ENCODE peak calls at places on chromosomes 4 and X, in seven cellular contexts. I is BJ, X is nephron progenitor cell, B is GM06990, T is choroid plexus epithelial cell, Y is PC-3, O is A673. A is an unnamed sample.
A peak's percentile ranks its signal among the peaks of the same experiment; 100 is the strongest.

GRCh38 chr4:75702919-75703411 is 21.4 kb upstream of the USO1 start:
- DNase-seq in B (no peak), X (no peak), Y (no peak), T (no peak), O (no peak), I (no peak), A (no peak)

GRCh38 chrX:349196-349595 is 30.6 kb upstream of the GTPBP6 start:
- DNase-seq in Y (no peak), X (no peak), I (no peak), T (no peak), B (no peak), O (no peak), A (no peak)

GRCh38 chrX:135388841-135389240 is 32.9 kb upstream of the SMIM10L2A start:
- DNase-seq in Y (no peak), I (no peak), T (no peak), X (no peak), O (no peak), B (no peak), A (no peak)

GRCh38 chrX:67697452-67697851 is 153.6 kb downstream of the AR start:
- DNase-seq in B (no peak), X (no peak), Y (no peak), T (no peak), I (no peak), O (no peak), A (no peak)

GRCh38 chr4:109072595-109072994 is 229.9 kb downstream of the COL25A1 start:
- DNase-seq in Y (no peak), O (peak; percentile 96), I (peak; percentile 66), X (no peak), B (no peak), T (peak; percentile 96), A (no peak)

GRCh38 chr4:162634390-162634789 is 470.6 kb upstream of the FSTL5 start:
- DNase-seq in B (no peak), I (no peak), Y (no peak), T (no peak), O (no peak), X (no peak), A (no peak)

GRCh38 chrX:41051303-41051702 is 33.9 kb upstream of the USP9X start:
- DNase-seq in B (no peak), I (no peak), O (no peak), Y (peak; percentile 46), T (no peak), X (no peak), A (no peak)

GRCh38 chr4:84379881-84380618 is 119.0 kb downstream of the NKX6-1 start:
- DNase-seq in O (peak; percentile 17), Y (peak; percentile 81), T (peak; percentile 1), X (no peak), B (no peak), I (no peak), A (no peak)

GRCh38 chr4:60579335-60579734 is 620.8 kb upstream of the ADGRL3 start:
- DNase-seq in T (peak; percentile 1), I (no peak), O (no peak), X (no peak), Y (peak; percentile 85), B (no peak), A (no peak)

GRCh38 chr4:30716158-30716557 is 4.0 kb upstream of the PCDH7 start:
- DNase-seq in Y (peak; percentile 51), I (no peak), B (no peak), O (peak; percentile 78), T (peak; percentile 64), X (no peak), A (no peak)

GRCh38 chrX:100600769-100601168 is 16.0 kb downstream of the TNMD start:
- DNase-seq in T (no peak), O (no peak), I (no peak), B (no peak), X (no peak), Y (no peak), A (no peak)

GRCh38 chr4:185566425-185566824 is 31.1 kb upstream of the PDLIM3 start:
- DNase-seq in O (no peak), I (no peak), X (no peak), T (peak; percentile 5), B (peak; percentile 15), Y (no peak), A (no peak)

GRCh38 chr4:55808187-55808586 is 11.4 kb upstream of the EXOC1L start:
- DNase-seq in I (no peak), T (no peak), B (no peak), Y (no peak), X (no peak), O (no peak), A (no peak)

GRCh38 chrX:39665830-39666518 is 431.8 kb downstream of the BCOR start:
- DNase-seq in Y (peak; percentile 7), B (no peak), O (no peak), T (no peak), I (no peak), X (no peak), A (no peak)

GRCh38 chr4:117983541-117984451 is 50.5 kb upstream of the NDST3 start:
- DNase-seq in I (no peak), X (no peak), T (peak; percentile 22), Y (no peak), B (no peak), O (peak; percentile 71), A (no peak)

GRCh38 chrX:36859231-36859630 is 148.9 kb upstream of the FAM47C start:
- DNase-seq in Y (no peak), I (no peak), X (no peak), O (no peak), B (no peak), T (no peak), A (no peak)

GRCh38 chrX:36856849-36857248 is 151.3 kb upstream of the FAM47C start:
- DNase-seq in Y (peak; percentile 35), X (no peak), B (no peak), T (peak; percentile 31), O (peak; percentile 51), I (no peak), A (no peak)
- TF ChIP-seq CTCF in Y (peak; percentile 56), X (no peak), B (no peak), T (peak; percentile 27), O (peak; percentile 60), I (no peak), A (no peak)

GRCh38 chr4:9898596-9899345 is 117.3 kb downstream of the DRD5 start:
- DNase-seq in I (no peak), X (peak; percentile 57), Y (peak; percentile 35), B (no peak), T (peak; percentile 88), O (peak; percentile 46), A (no peak)
- TF ChIP-seq CTCF in I (no peak), X (peak; percentile 45), Y (peak; percentile 28), B (peak; percentile 33), T (peak; percentile 78), O (peak; percentile 41), A (peak; percentile 41)

DNA sequence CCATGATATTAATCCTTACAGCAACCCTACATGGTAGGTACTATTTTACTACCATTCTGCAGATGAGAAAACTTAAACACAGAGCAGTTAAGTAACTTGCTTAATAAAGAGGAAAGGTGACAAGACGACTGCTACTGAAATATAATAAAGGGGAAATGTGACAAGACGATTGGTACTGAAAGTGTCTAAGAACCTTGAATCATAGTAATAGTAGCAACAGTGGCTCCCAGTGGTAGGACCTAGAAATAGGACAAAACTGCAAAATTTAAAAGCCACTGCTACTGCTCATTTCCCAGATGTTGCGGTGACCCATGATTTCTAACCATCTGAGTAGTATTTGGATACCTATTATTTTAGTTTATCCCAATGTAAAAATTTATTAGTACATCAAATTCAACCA is 89.5 kb downstream of the TASL start:
- DNase-seq in X (no peak), B (no peak), T (peak; percentile 38), I (no peak), Y (peak; percentile 43), O (peak; percentile 66), A (no peak)
- TF ChIP-seq CTCF in X (peak; percentile 30), B (peak; percentile 54), T (peak; percentile 47), I (peak; percentile 20), Y (peak; percentile 50), O (peak; percentile 57), A (no peak)

DNA sequence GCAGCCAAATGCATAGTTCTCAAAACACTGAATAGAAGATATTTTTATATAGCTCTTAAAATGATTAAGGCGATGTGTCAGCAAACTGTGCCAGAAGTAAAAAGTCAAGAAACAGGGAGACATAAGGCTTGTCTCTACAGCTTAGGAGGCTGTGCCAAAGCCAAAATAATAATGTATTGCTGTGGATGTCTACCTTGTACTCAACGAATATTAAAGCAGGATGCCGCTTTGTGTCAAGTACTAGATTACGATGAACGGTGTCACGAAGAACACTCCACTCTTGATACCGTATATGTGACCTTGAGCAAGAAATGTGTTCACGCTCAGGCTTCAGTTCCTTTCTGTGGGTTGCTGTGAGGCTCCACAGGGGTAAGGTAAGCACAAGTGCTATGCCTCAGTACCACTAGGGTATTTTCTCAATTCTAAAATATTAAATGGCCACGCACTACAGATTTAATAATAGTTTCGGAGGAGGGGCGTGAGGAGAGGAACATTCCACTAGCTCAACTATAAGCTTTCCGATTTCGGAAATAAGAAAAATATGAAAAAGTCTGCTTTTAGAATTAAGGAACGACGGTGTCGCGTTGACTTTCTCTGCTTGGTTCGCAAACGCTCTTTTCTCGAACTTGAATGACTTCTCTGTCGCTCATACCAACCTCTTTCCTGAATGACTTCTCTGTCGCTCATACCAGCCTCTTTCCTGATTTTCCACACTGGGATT is 679 bp upstream of the SCOC start:
- DNase-seq in T (peak; percentile 31), Y (peak; percentile 4), O (peak; percentile 33), X (no peak), I (no peak), B (peak; percentile 5), A (no peak)
- TF ChIP-seq CTCF in T (peak; percentile 24), Y (no peak), O (peak; percentile 20), X (no peak), I (peak; percentile 20), B (no peak), A (peak; percentile 13)

A was measured in lower lobe of right lung.